ENCODE peak calls at places on chromosomes 5 and 9, in seven cellular contexts. O, I, E, K, Y, C and P are unnamed samples.

GRCh38 chr9:123387686-123388085 is 31.7 kb downstream of the CRB2 start:
- DNase-seq in I (no peak), K (no peak), C (no peak), E (no peak), Y (no peak), O (no peak), P (no peak)

GRCh38 chr5:102375256-102375655 is 79.2 kb upstream of the SLCO4C1 start:
- DNase-seq in I (no peak), C (no peak), K (no peak), E (no peak), O (no peak), Y (no peak), P (no peak)

GRCh38 chr5:2877520-2877919 is 126.0 kb upstream of the IRX2 start:
- DNase-seq in Y (no peak), I (no peak), K (no peak), O (no peak), C (no peak), E (no peak), P (no peak)

GRCh38 chr5:6768590-6769230 is 55.5 kb downstream of the TENT4A start:
- DNase-seq in C (no peak), I (no peak), Y (no peak), O (no peak), E (no peak), K (no peak), P (peak; percentile 51)

GRCh38 chr9:95080961-95081658 is 236.4 kb downstream of the FANCC start:
- DNase-seq in K (no peak), E (no peak), C (no peak), O (no peak), Y (no peak), I (peak; percentile 17), P (no peak)

GRCh38 chr5:93401844-93402243 is 179.2 kb downstream of the NR2F1-AS1 start:
- DNase-seq in O (no peak), C (no peak), I (no peak), E (no peak), Y (no peak), K (no peak), P (no peak)

GRCh38 chr5:154287136-154287535 is 96.6 kb downstream of the GALNT10 start:
- DNase-seq in E (peak; percentile 54), K (no peak), Y (no peak), O (peak; percentile 57), C (no peak), I (no peak), P (no peak)

GRCh38 chr5:136021016-136021405 is 7.8 kb upstream of the TGFBI start:
- DNase-seq in C (no peak), O (no peak), Y (no peak), E (no peak), I (no peak), K (no peak), P (no peak)

GRCh38 chr9:1959347-1959746 is 55.8 kb upstream of the SMARCA2 start:
- DNase-seq in E (no peak), O (no peak), C (no peak), K (no peak), I (no peak), Y (no peak), P (peak; percentile 51)

GRCh38 chr5:31225118-31225517 is 31.6 kb downstream of the CDH6 start:
- DNase-seq in O (no peak), K (no peak), C (no peak), I (no peak), Y (no peak), E (no peak), P (no peak)

GRCh38 chr9:86079421-86080111 is 19.8 kb downstream of the GOLM1 start:
- DNase-seq in K (no peak), C (no peak), Y (no peak), E (no peak), O (no peak), I (no peak), P (no peak)

GRCh38 chr9:17293685-17294084 is 158.8 kb downstream of the CNTLN start:
- DNase-seq in O (no peak), C (no peak), I (no peak), E (no peak), Y (no peak), K (no peak), P (no peak)

GRCh38 chr5:132258102-132259060 is 885 bp downstream of the PDLIM4 start:
- DNase-seq in Y (no peak), K (no peak), I (no peak), C (no peak), E (peak; percentile 5), O (no peak), P (peak; percentile 56)

GRCh38 chr5:133199366-133199901 is 147.6 kb downstream of the HSPA4 start:
- DNase-seq in Y (no peak), E (no peak), I (no peak), C (no peak), K (no peak), O (no peak), P (no peak)

GRCh38 chr5:35009059-35009458 is 38.7 kb downstream of the AGXT2 start:
- DNase-seq in E (no peak), C (no peak), K (no peak), O (no peak), I (no peak), Y (no peak), P (no peak)

GRCh38 chr5:33136785-33137184 is 304.0 kb upstream of the TARS1 start:
- DNase-seq in I (no peak), C (no peak), O (no peak), Y (no peak), K (no peak), E (no peak), P (no peak)

GRCh38 chr9:114456929-114457328 is 48.3 kb downstream of the WHRN start:
- DNase-seq in O (no peak), K (no peak), Y (no peak), I (no peak), E (no peak), C (no peak), P (no peak)

GRCh38 chr5:7392401-7393024 is 3.4 kb upstream of the ADCY2 start:
- DNase-seq in O (no peak), I (no peak), E (peak; percentile 48), Y (no peak), C (no peak), K (no peak), P (no peak)

GRCh38 chr5:2904956-2905355 is 153.5 kb upstream of the IRX2 start:
- DNase-seq in K (no peak), O (no peak), E (no peak), I (no peak), Y (no peak), C (no peak), P (no peak)

GRCh38 chr5:107196500-107196899 is 474.2 kb downstream of the EFNA5 start:
- DNase-seq in I (no peak), O (no peak), E (no peak), K (no peak), C (no peak), Y (no peak), P (no peak)

GRCh38 chr9:121322037-121322736 is 47.9 kb downstream of the STOM start:
- DNase-seq in C (no peak), K (no peak), Y (no peak), E (no peak), I (no peak), O (no peak), P (no peak)

GRCh38 chr9:110327735-110328134 is 9.9 kb downstream of the TXNDC8 start:
- DNase-seq in C (no peak), K (no peak), O (no peak), Y (no peak), I (no peak), E (no peak), P (no peak)

DNA sequence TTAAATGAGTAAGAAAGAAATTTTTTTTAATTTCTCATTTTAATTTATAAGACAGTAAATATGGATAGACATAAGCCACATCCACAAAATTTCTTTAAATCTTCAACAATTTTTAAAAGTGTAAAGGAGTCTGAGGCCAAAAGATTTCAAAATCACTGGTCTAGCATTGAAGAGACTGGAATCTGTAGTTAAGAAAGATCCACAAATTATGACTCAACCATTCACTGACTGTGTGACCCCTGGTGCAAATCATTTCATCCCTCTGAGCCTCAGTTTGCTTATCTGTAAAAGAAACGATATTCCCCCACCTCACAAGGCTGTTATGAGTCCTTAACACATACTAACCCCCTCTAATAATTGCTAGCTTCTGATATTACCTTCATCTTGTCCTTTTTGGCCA is 98.5 kb downstream of the EBF1 start:
- DNase-seq in K (no peak), I (no peak), C (no peak), Y (no peak), O (no peak), E (no peak), P (no peak)
- H3K27ac ChIP-seq in K (peak overlapping the region; percentile 76), I (peak overlapping the region; percentile 21), C (no peak overlapping the region), Y (no peak overlapping the region), O (no peak overlapping the region), E (no peak overlapping the region), P (no peak overlapping the region)

DNA sequence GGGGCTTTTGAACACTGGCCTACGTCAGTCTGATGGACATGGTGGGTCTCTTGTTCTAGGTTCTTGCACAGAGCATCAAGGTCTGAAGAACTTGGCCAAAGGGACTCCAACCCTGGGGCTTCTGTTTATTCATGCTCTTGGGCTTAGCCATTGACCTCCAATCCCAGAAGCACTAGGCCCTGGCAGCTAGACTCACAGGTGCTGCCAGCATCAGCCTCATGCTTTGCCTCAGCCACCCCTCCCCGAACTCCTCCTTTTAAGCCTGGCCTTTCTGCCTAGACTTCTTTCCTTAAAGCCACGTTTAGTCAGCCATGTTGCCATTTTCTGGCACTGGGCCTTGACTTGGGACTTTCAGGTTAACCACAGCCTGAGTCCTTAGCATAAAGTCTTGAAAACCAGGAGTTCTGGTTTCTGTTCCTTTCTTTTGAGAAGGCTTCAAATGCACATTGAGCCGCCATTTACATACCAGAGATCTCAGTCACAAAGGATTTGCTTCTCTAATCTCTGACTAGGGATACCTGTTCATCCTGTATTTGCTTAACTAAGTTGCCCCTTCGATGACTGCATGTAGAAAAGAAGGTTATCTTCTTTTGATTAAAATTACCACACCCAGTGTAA is 54.7 kb downstream of the ANGPTL2 start:
- DNase-seq in Y (no peak), K (no peak), I (no peak), C (no peak), E (no peak), O (no peak), P (no peak)
- H3K27ac ChIP-seq in Y (no peak overlapping the region), K (no peak overlapping the region), I (no peak overlapping the region), C (no peak overlapping the region), E (no peak overlapping the region), O (no peak overlapping the region), P (no peak overlapping the region)

GRCh38 chr5:142175461-142176142 is 67.0 kb downstream of the NDFIP1 start:
- DNase-seq in E (no peak), I (no peak), O (no peak), C (no peak), Y (no peak), K (no peak), P (peak; percentile 26)
- H3K27ac ChIP-seq in E (no peak overlapping the region), I (no peak overlapping the region), O (no peak overlapping the region), C (no peak overlapping the region), Y (no peak overlapping the region), K (peak overlapping the region; percentile 14), P (no peak overlapping the region)

GRCh38 chr5:143886621-143887301 is 74.8 kb downstream of the HMHB1 start:
- DNase-seq in Y (no peak), K (no peak), I (no peak), O (no peak), E (no peak), C (no peak), P (no peak)
- H3K27ac ChIP-seq in Y (no peak overlapping the region), K (peak overlapping the region; percentile 46), I (no peak overlapping the region), O (no peak overlapping the region), E (no peak overlapping the region), C (no peak overlapping the region), P (no peak overlapping the region)

GRCh38 chr5:149217096-149217801 is 54.4 kb upstream of the AFAP1L1 start:
- DNase-seq in I (no peak), Y (no peak), O (no peak), C (no peak), K (peak; percentile 52), E (no peak), P (no peak)
- H3K27ac ChIP-seq in I (no peak overlapping the region), Y (no peak overlapping the region), O (peak overlapping the region; percentile 13), C (no peak overlapping the region), K (peak overlapping the region; percentile 87), E (no peak overlapping the region), P (no peak overlapping the region)